ENCODE peak calls at places on chromosomes 7 and 10, in six cellular contexts. E, L, N, C, O and W are unnamed samples.

GRCh38 chr10:624605-625334 is 64.7 kb downstream of the DIP2C start:
- DNase-seq in L (no peak), E (no peak), C (peak), O (peak), N (peak), W (no peak)

GRCh38 chr7:34430456-34430855 is 227.6 kb upstream of the NPSR1 start:
- DNase-seq in E (peak), O (no peak), C (no peak), N (no peak), L (no peak), W (no peak)

GRCh38 chr7:111242361-111242760 is 151.4 kb downstream of the LRRN3 start:
- DNase-seq in C (no peak), L (no peak), O (no peak), E (no peak), N (no peak), W (no peak)

GRCh38 chr7:40822861-40823260 is 688.1 kb downstream of the SUGCT start:
- DNase-seq in O (no peak), E (no peak), N (no peak), C (no peak), L (no peak), W (no peak)

GRCh38 chr10:27241640-27242472 is 1.3 kb upstream of the ACBD5 start:
- DNase-seq in N (peak), O (peak), C (peak), L (peak), E (peak), W (peak)

GRCh38 chr10:44492678-44493077 is 107.8 kb upstream of the CXCL12 start:
- DNase-seq in C (no peak), O (no peak), L (no peak), N (no peak), E (no peak), W (no peak)

GRCh38 chr7:47418910-47419309 is 163.0 kb downstream of the TNS3 start:
- DNase-seq in N (no peak), E (no peak), L (no peak), O (no peak), C (no peak), W (no peak)

GRCh38 chr10:78301891-78302738 is 268.5 kb downstream of the RPS24 start:
- DNase-seq in C (no peak), E (peak), O (no peak), N (no peak), L (no peak), W (no peak)

GRCh38 chr7:75617634-75618234 is 121.0 kb downstream of the HIP1 start:
- DNase-seq in O (peak), C (peak), E (no peak), L (peak), N (peak), W (no peak)

GRCh38 chr7:70316745-70317144 is 718.5 kb downstream of the AUTS2 start:
- DNase-seq in L (no peak), C (no peak), N (no peak), E (no peak), O (no peak), W (no peak)

GRCh38 chr7:50818324-50818723 is 35.6 kb upstream of the GRB10 start:
- DNase-seq in N (no peak), E (no peak), L (no peak), C (no peak), O (peak), W (no peak)

GRCh38 chr10:100987685-100988049 is 324 bp downstream of the TWNK start:
- DNase-seq in C (no peak), O (no peak), E (no peak), N (no peak), L (no peak), W (no peak)

GRCh38 chr10:102401735-102402511 is 6.4 kb downstream of the NFKB2 start:
- DNase-seq in N (no peak), E (no peak), L (no peak), C (no peak), O (no peak), W (no peak)

GRCh38 chr7:131538071-131538790 is 18.2 kb downstream of the PODXL start:
- DNase-seq in C (no peak), O (no peak), L (no peak), E (no peak), N (no peak), W (no peak)

GRCh38 chr7:68805159-68805558 is 793.1 kb upstream of the AUTS2 start:
- DNase-seq in E (no peak), O (no peak), L (no peak), N (no peak), C (no peak), W (no peak)

GRCh38 chr7:8217200-8218068 is 44.5 kb downstream of the ICA1 start:
- DNase-seq in N (no peak), L (peak), E (no peak), O (no peak), C (no peak), W (peak)

GRCh38 chr10:100927266-100927665 is 14.5 kb downstream of the SLF2 start:
- DNase-seq in O (no peak), C (no peak), E (no peak), N (no peak), L (no peak), W (no peak)

GRCh38 chr7:36661135-36661840 is 63.0 kb downstream of the AOAH start:
- DNase-seq in E (no peak), L (no peak), C (no peak), N (no peak), O (no peak), W (no peak)

GRCh38 chr10:98694863-98695262 is 248.1 kb upstream of the HPS1 start:
- DNase-seq in N (no peak), C (no peak), O (no peak), L (no peak), E (no peak), W (no peak)

GRCh38 chr10:132497788-132498561 is 39.6 kb upstream of the INPP5A start:
- DNase-seq in C (no peak), N (no peak), O (no peak), E (peak), L (no peak), W (no peak)

GRCh38 chr10:34641913-34642558 is 173.1 kb downstream of the PARD3 start:
- DNase-seq in E (no peak), L (no peak), C (no peak), N (no peak), O (no peak), W (no peak)

GRCh38 chr10:17668435-17669184 is 24.7 kb downstream of the STAM start:
- DNase-seq in N (no peak), L (no peak), C (no peak), O (no peak), E (no peak), W (no peak)

GRCh38 chr7:67450171-67450570 is 453.5 kb downstream of the TYW1 start:
- DNase-seq in O (no peak), N (no peak), C (no peak), E (no peak), L (no peak), W (no peak)

GRCh38 chr10:111076191-111076681 is 593 bp upstream of the ADRA2A start:
- DNase-seq in L (no peak), E (peak), C (peak), O (peak), N (peak), W (peak)

GRCh38 chr10:109025187-109025586 is 898.1 kb downstream of the XPNPEP1 start:
- DNase-seq in C (no peak), N (no peak), O (no peak), L (no peak), E (no peak), W (no peak)

GRCh38 chr7:112420236-112420945 is 29.9 kb upstream of the IFRD1 start:
- DNase-seq in O (no peak), L (no peak), E (no peak), N (no peak), C (no peak), W (no peak)

GRCh38 chr7:142771353-142771723 is 568 bp downstream of the PRSS2 start:
- DNase-seq in O (no peak), N (no peak), C (no peak), E (no peak), L (peak), W (no peak)

GRCh38 chr10:133458710-133459453 is 5.1 kb downstream of the SCART1 start:
- DNase-seq in E (no peak), O (no peak), L (no peak), N (no peak), C (no peak), W (no peak)

GRCh38 chr7:28078036-28078901 is 102.3 kb downstream of the JAZF1 start:
- DNase-seq in C (peak), O (no peak), N (peak), L (no peak), E (peak), W (no peak)

GRCh38 chr7:34277016-34277800 is 371.9 kb downstream of the BMPER start:
- DNase-seq in C (no peak), L (no peak), E (no peak), N (no peak), O (no peak), W (no peak)

GRCh38 chr7:135316648-135317313 is 83.1 kb downstream of the STRA8 start:
- DNase-seq in N (no peak), L (no peak), C (no peak), O (no peak), E (no peak), W (no peak)

GRCh38 chr7:106521115-106521514 is 139.8 kb downstream of the CCDC71L start:
- DNase-seq in O (no peak), C (no peak), N (no peak), L (no peak), E (no peak), W (no peak)

GRCh38 chr10:123913688-123914268 is 22.2 kb upstream of the CPXM2 start:
- DNase-seq in O (no peak), E (no peak), N (no peak), C (no peak), L (no peak), W (no peak)

GRCh38 chr7:17279081-17279480 is 19.4 kb upstream of the AHR start:
- DNase-seq in C (no peak), E (no peak), O (no peak), L (no peak), N (no peak), W (no peak)

GRCh38 chr7:139481364-139481763 is 2.1 kb downstream of the KLRG2 start:
- DNase-seq in L (no peak), O (no peak), N (no peak), E (no peak), C (no peak), W (no peak)

DNA sequence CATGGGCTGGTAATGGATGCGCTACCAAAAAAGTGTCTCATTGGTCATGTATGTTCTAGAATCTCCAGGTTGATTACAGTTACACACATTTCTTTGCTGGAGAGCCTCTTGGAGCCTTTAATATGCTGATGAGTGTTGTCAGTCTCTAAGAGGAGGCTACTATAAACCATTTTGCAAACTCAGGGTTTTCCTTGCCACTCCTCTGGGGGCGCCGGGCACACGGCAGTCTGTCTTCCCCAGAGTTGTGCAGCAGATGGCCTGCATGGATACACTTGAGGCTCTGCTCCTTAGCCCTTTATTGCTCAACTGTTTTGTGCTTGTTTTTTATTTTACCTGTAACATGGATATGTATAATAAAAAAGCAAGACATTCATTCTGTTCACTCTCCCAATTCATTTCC is 196.5 kb downstream of the ACTR3B start:
- DNase-seq in N (no peak), L (no peak), C (no peak), E (peak), O (no peak), W (no peak)
- TF ChIP-seq CTCF in N (no peak), L (no peak), C (no peak), E (peak), O (no peak), W (no peak)

DNA sequence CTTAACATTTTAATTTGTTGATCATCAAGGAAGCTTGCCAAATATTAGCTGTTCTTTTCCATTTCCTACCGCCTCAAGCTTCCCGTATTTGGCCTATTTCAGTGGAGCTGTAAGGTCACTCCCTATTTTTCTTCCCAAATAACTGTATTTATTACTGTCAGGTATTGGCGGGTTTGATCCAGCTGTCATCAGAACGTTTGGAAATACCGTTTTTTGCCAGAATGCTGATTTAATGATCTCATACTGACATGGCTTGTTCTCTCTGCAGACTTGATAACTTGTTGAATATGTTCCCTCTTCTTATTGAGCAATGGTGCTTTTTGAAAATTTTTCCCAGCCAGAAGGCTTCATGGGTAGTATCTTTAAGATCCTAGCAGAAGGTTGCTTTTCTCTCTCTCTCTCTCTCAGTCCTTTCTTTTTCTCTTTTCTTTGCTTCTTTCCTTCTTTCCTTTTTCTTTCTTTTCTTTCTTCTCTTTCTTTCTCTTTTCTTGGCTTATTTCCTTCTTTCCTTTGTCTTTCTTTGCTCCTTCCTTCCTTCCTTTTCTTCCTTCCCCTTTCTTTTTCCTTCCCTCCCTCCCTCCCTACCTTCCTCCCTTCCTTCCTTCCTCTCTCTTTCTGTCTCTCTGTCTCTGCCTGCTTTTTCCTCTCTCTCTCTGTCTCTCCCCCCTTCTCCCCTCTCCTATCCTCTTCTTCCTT is 42.1 kb downstream of the CUX1 start:
- DNase-seq in L (no peak), E (no peak), N (no peak), O (no peak), C (no peak), W (no peak)
- TF ChIP-seq CTCF in L (no peak), E (no peak), N (no peak), O (no peak), C (no peak), W (no peak)

DNA sequence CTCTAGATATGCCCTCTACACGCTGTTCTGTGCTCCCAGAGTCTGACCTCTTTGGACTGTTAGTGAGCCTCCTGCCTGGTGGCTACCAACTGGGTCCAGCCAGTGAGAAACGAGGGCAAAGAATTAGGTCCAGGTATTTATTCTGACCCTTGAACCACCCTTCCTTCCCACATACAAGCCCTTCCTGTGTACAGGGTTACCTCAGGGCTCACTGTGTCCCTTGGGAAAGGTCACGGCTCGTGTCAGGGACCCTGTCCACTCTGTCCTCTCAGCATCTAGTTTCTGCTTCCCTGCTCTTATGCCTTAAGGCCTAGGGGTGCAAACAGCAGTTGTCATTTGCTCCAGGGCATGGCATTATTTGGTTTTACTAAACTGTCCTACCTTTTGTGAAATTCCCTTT is 180.4 kb downstream of the SDK1 start:
- DNase-seq in N (no peak), O (no peak), C (no peak), E (no peak), L (no peak), W (no peak)
- TF ChIP-seq CTCF in N (no peak), O (no peak), C (no peak), E (no peak), L (no peak), W (no peak)

DNA sequence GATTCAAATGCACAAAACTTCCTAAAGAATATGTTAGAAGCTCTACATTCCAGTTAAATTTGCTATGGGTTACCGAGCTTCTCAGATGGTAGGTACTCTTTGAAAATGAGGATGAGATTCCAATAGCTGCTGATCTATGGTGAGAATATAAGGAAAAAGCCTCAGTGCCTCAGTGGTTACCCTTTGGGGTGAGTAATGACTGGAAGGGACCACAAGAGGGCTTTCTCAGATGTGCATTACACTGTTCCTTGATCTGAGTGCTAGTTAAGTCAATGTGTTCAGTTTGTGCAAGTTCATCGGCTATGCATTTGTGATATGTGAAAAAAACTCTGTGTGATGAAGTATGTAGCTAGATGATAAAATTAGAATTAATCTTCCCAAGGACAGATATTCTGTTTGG is 3.5 kb downstream of the NRCAM start:
- DNase-seq in L (no peak), E (no peak), N (no peak), O (no peak), C (no peak), W (no peak)
- TF ChIP-seq CTCF in L (peak), E (peak), N (no peak), O (peak), C (peak), W (peak)

GRCh38 chr7:148332787-148333186 is 257.8 kb upstream of the C7orf33 start:
- DNase-seq in L (no peak), O (no peak), C (no peak), N (no peak), E (no peak), W (no peak)
- TF ChIP-seq CTCF in L (no peak), O (no peak), C (no peak), N (no peak), E (no peak), W (no peak)

GRCh38 chr7:115638853-115639252 is 391.7 kb downstream of the TFEC start:
- DNase-seq in O (no peak), E (no peak), L (no peak), N (no peak), C (no peak), W (no peak)

GRCh38 chr7:115634633-115635032 is 395.9 kb downstream of the TFEC start:
- DNase-seq in E (no peak), O (no peak), N (no peak), L (no peak), C (no peak), W (no peak)

GRCh38 chr7:115635367-115635766 is 395.2 kb downstream of the TFEC start:
- DNase-seq in N (no peak), L (no peak), E (no peak), C (no peak), O (no peak), W (no peak)

GRCh38 chr7:115635876-115636275 is 394.7 kb downstream of the TFEC start:
- DNase-seq in C (no peak), N (no peak), E (no peak), L (no peak), O (no peak), W (no peak)

DNA sequence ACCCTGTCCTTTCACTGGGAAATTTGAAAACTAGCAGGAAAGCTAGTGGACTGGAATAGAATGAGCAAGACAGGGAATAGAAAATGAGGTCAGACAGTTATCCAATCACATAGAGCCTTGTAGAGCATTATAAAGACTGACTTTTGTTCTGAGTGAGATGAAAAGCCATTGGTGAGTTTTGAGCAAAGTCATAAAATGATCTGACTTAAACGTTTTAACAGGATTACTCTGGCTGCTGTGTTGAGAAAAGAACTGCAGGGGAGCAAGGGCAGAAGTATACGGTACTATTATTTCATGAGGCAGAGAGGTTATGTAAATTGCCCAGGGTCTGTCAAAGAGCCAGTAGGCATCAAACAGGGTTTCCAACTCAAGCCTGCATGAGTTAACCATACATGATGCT is 393.4 kb downstream of the TFEC start:
- DNase-seq in E (no peak), L (no peak), O (no peak), C (no peak), N (no peak), W (no peak)
- TF ChIP-seq CTCF in E (no peak), L (no peak), O (no peak), C (no peak), N (no peak), W (no peak)